ENCODE peak calls at places on chromosomes 2 and 18, in seven cellular contexts. B is NCI-H460; Z is DND-41; E is activated T-cell treated with anti-CD3 and anti-CD28 coated beads for 24 hours; W is epithelial cell of prostate; R is central memory CD4-positive, alpha-beta T cell; H is stimulated activated naive CD4-positive, alpha-beta T cell. U is an unnamed sample.

GRCh38 chr2:28465148-28465885 is 30.5 kb upstream of the PLB1 start:
- DNase-seq in B (no peak), Z (no peak), E (no peak), W (no peak), R (no peak), H (no peak), U (peak; percentile 31)

GRCh38 chr2:225017713-225018112 is 24.6 kb downstream of the DOCK10 start:
- DNase-seq in B (no peak), Z (no peak), E (no peak), W (no peak), R (no peak), H (no peak), U (no peak)

GRCh38 chr2:180728928-180729559 is 251.4 kb upstream of the UBE2E3 start:
- DNase-seq in B (peak; percentile 56), Z (no peak), E (no peak), W (peak; percentile 55), R (no peak), H (no peak), U (peak; percentile 76)

GRCh38 chr2:170848587-170848986 is 31.9 kb downstream of the GAD1 start:
- DNase-seq in B (no peak), Z (no peak), E (no peak), W (peak; percentile 16), R (no peak), H (no peak), U (peak; percentile 55)

GRCh38 chr2:19503915-19504314 is 145.5 kb upstream of the OSR1 start:
- DNase-seq in B (no peak), Z (no peak), E (no peak), W (no peak), R (no peak), H (no peak), U (no peak)

GRCh38 chr18:22309191-22309590 is 108.5 kb downstream of the CTAGE1 start:
- DNase-seq in B (no peak), Z (no peak), E (no peak), W (no peak), R (no peak), H (no peak), U (peak; percentile 54)

GRCh38 chr2:20649586-20650375 is 1.1 kb downstream of the HS1BP3 start:
- DNase-seq in B (no peak), Z (no peak), E (no peak), W (no peak), R (no peak), H (no peak), U (no peak)

GRCh38 chr18:5425721-5426120 is 118.1 kb downstream of the EPB41L3 start:
- DNase-seq in B (no peak), Z (no peak), E (no peak), W (no peak), R (no peak), H (no peak), U (no peak)

GRCh38 chr18:12637901-12638633 is 19.8 kb downstream of the SPIRE1 start:
- DNase-seq in B (no peak), Z (no peak), E (no peak), W (no peak), R (no peak), H (no peak), U (peak; percentile 66)

GRCh38 chr18:12420831-12421421 is 13.2 kb downstream of the PRELID3A start:
- DNase-seq in B (no peak), Z (no peak), E (no peak), W (no peak), R (no peak), H (no peak), U (peak; percentile 46)

GRCh38 chr2:85728883-85729824 is 24.6 kb upstream of the ATOH8 start:
- DNase-seq in B (peak; percentile 80), Z (peak; percentile 75), E (peak; percentile 66), W (no peak), R (peak; percentile 25), H (peak; percentile 65), U (peak; percentile 91)

GRCh38 chr2:37561615-37562569 is 109.5 kb downstream of the CDC42EP3 start:
- DNase-seq in B (peak; percentile 91), Z (no peak), E (no peak), W (peak; percentile 60), R (no peak), H (no peak), U (no peak)

GRCh38 chr2:136305517-136306192 is 187.7 kb upstream of the CXCR4 start:
- DNase-seq in B (no peak), Z (peak; percentile 63), E (peak; percentile 46), W (no peak), R (no peak), H (no peak), U (no peak)

GRCh38 chr2:88265352-88265960 is 95.3 kb downstream of the THNSL2 start:
- DNase-seq in B (peak; percentile 53), Z (no peak), E (no peak), W (no peak), R (no peak), H (no peak), U (peak; percentile 8)

U was measured in cardiac muscle cell.